ENCODE peak calls at places on chromosomes 4 and X, in four cellular contexts. K is breast epithelium, T is hepatocyte, G is uterus. H is an unnamed sample. For H3K4me1, the result is how much of the 10 kb centered on the place peaks cover.

GRCh38 chr4:25031077-25031606 is 396 bp upstream of the LGI2 start:
- DNase-seq in K (no peak), T (peak), G (peak), H (no peak)

GRCh38 chr4:19850909-19851308 is 400.8 kb upstream of the SLIT2 start:
- DNase-seq in K (no peak), T (no peak), G (no peak), H (peak)

GRCh38 chr4:139453371-139454110 is 380 bp upstream of the RAB33B start:
- DNase-seq in K (peak), T (peak), G (peak), H (peak)

GRCh38 chr4:88439161-88439760 is 17.7 kb upstream of the HERC5 start:
- DNase-seq in K (peak), T (no peak), G (no peak), H (peak)

GRCh38 chr4:113325876-113326615 is 276.6 kb downstream of the ANK2 start:
- DNase-seq in K (no peak), T (no peak), G (no peak), H (no peak)

GRCh38 chrX:123340691-123341090 is 156.6 kb downstream of the GRIA3 start:
- DNase-seq in K (no peak), T (peak), G (no peak), H (no peak)

GRCh38 chrX:103517246-103517645 is 2.0 kb downstream of the RAB40A start:
- DNase-seq in K (no peak), T (no peak), G (no peak), H (no peak)

GRCh38 chr4:127069675-127070074 is 563.1 kb upstream of the INTU start:
- DNase-seq in K (no peak), T (no peak), G (no peak), H (no peak)

GRCh38 chr4:184477201-184477999 is 3.0 kb upstream of the IRF2 start:
- DNase-seq in K (peak), T (peak), G (no peak), H (no peak)

GRCh38 chrX:83469551-83469950 is 38.5 kb upstream of the POU3F4 start:
- DNase-seq in K (no peak), T (peak), G (no peak), H (no peak)

GRCh38 chrX:39758791-39759525 is 338.8 kb downstream of the BCOR start:
- DNase-seq in K (no peak), T (no peak), G (no peak), H (no peak)
- H3K4me1 ChIP-seq in K (under half), T (under half), G (under half), H (under half)

GRCh38 chr4:94479358-94480141 is 27.8 kb downstream of the PDLIM5 start:
- DNase-seq in K (no peak), T (no peak), G (no peak), H (no peak)

GRCh38 chr4:94480362-94480951 is 28.7 kb downstream of the PDLIM5 start:
- DNase-seq in K (no peak), T (no peak), G (no peak), H (no peak)

GRCh38 chr4:94472056-94472826 is 20.5 kb downstream of the PDLIM5 start:
- DNase-seq in K (no peak), T (no peak), G (no peak), H (no peak)

DNA sequence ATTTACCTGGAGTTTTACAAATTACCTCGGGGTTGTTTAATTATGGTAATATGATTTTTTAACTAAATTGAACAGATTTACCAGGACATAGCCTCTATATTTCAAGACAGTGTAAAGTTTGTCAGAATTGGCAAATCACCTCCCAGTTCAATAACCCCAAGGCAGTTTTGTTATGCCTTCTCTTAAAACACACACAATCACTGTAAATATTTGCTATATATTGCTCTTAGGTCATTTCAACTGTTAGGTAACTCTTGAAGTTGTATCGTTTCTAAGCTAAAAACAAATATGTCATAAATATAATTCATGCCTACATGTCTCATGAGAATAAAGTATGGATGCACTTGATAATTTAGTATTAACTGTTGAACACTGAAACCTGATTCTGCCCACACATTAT is 24.1 kb downstream of the PDLIM5 start:
- DNase-seq in K (no peak), T (no peak), G (no peak), H (no peak)
- H3K27ac ChIP-seq in K (peak), T (no peak), G (no peak), H (no peak)

GRCh38 chrX:87338510-87338909 is 179.1 kb upstream of the KLHL4 start:
- DNase-seq in K (no peak), T (peak), G (no peak), H (no peak)
- TF ChIP-seq CTCF in K (peak), T (peak), G (peak), H (no peak)

DNA sequence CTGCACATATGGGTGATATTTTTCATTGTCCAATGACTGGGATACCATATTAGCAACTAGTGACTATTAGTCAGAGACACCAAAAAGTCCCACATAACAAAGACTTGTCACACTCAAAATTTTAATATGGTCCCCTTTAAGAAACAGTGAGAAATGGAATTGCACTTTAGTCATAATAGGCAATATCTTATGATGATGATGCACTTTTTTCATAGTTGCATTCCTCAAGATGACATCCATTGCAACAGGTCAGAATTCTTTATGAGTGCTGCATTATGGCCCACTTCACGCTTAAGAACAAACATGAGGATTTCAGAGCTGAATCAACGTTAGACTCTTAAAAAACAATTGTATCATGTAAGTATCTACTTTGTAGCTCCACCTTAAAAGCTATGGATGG is 608.4 kb upstream of the HTR2C start:
- DNase-seq in K (no peak), T (no peak), G (no peak), H (no peak)
- H3K4me1 ChIP-seq in K (under half), T (under half), G (under half), H (under half)

GRCh38 chr4:3224971-3225850 is 23.7 kb upstream of the MSANTD1 start:
- DNase-seq in K (no peak), T (no peak), G (no peak), H (no peak)

GRCh38 chr4:3223986-3224748 is 24.8 kb upstream of the MSANTD1 start:
- DNase-seq in K (no peak), T (no peak), G (no peak), H (no peak)

GRCh38 chr4:3226467-3226866 is 22.5 kb upstream of the MSANTD1 start:
- DNase-seq in K (peak), T (no peak), G (no peak), H (no peak)

GRCh38 chr4:3226944-3227343 is 22.0 kb upstream of the MSANTD1 start:
- DNase-seq in K (no peak), T (no peak), G (no peak), H (no peak)

DNA sequence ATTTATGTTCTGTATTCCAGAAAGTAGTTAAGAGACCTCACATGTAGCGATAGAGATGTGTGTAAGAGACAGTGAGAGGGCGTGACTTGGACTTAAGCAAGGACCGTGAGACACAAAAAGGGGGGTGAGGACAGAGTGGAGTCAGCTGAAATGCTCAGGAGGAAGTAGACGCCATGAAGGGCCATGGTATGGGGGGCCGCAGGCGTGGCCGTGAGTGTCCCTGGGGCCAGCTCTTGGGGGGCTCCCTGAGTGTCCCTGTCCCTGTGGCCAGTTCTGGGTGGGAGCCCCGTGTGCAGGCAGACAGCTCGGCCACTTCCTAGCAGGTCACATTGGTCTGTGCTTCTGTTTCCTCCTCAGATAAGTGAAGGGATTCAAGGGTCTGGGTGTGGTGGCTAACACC is 23.0 kb upstream of the MSANTD1 start:
- DNase-seq in K (no peak), T (no peak), G (no peak), H (no peak)
- H3K27ac ChIP-seq in K (peak), T (no peak), G (no peak), H (no peak)

DNA sequence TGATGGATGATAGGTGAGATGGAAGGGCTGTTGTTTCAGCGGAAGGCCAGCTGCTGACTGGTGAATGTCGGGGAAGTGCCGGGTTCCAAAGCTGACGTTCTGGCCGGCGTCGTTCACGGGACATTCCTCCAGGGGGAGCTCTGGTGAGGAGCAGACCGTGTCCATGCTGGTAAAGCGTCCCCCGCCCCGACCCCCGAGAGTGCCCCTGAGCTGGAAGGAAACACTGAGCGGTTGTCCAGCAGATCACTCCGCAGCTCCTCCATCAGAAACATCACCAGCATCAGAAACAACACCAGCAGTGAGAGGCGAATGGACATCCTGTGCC is 18.6 kb upstream of the ADRA2C start:
- DNase-seq in K (no peak), T (no peak), G (no peak), H (no peak)
- TF ChIP-seq CTCF in K (no peak), T (peak), G (peak), H (no peak)

DNA sequence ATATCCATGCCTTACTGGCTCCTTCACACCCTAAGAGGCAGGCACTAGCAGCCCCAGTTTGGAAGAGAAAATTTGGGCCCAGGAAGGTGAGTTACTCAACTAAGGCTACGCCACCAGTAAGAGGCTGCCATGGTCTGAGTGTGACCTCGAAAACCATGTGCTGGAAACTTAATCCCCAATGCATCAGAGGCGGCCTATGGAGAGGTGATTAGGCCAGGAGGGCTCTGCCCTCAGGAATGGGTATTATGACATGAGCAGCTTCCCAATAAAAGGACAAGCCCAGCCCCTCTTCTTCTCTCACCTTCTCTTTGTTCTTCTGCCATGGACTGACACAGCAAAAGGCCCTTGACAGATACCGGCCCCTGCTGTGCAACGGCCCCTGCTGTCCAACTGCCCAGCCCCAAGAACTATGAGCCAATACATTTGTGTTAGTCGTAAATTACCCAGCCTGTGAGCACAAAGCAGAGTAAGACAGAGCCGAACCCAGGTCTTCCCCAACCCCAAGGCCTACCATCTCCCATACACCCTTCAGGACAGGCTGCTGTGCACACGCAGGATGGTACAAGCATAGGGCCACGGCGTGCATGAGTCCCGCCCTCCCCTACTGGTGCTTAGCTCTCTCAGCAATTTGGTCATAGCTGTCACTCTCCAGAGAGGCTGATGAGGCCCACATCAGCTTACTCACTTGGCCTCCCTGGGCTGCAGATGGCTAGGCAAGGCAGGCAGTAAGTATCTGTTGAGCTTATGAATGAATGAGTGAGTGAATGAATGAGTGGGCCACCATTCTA is 14.2 kb downstream of the WDR1 start:
- DNase-seq in K (no peak), T (no peak), G (no peak), H (no peak)
- H3K4me1 ChIP-seq in K (under half), T (under half), G (under half), H (under half)

H was measured in foreskin keratinocyte.